ENCODE peak calls at places on chromosome 4, in nine cellular contexts. One of them, this sample, is unnamed.

GRCh38 chr4:77232653-77233052 is 75.6 kb downstream of the CCNG2 start:
- DNase-seq in heart right ventricle: no peak
- DNase-seq in mesenchymal stem cell: peak; percentile 9
- DNase-seq in ovary: no peak
- DNase-seq in neuronal stem cell: no peak
- DNase-seq in CD8-positive, alpha-beta T cell: no peak
- DNase-seq in mammary epithelial cell: peak; percentile 72
- DNase-seq in esophagus squamous epithelium: no peak
- DNase-seq in OCI-LY7: no peak
- DNase-seq in this sample: peak; percentile 48

GRCh38 chr4:25862411-25863346 is at the start of gene SEL1L3:
- DNase-seq in heart right ventricle: peak; percentile 48
- DNase-seq in CD8-positive, alpha-beta T cell: peak; percentile 49
- DNase-seq in neuronal stem cell: peak; percentile 38
- DNase-seq in mammary epithelial cell: no peak
- DNase-seq in esophagus squamous epithelium: no peak
- DNase-seq in ovary: peak; percentile 20
- DNase-seq in OCI-LY7: peak; percentile 67
- DNase-seq in mesenchymal stem cell: no peak
- DNase-seq in this sample: peak; percentile 54

GRCh38 chr4:155568641-155569040 is 98.0 kb upstream of the GUCY1A1 start:
- DNase-seq in mammary epithelial cell: no peak
- DNase-seq in mesenchymal stem cell: no peak
- DNase-seq in OCI-LY7: no peak
- DNase-seq in neuronal stem cell: peak; percentile 15
- DNase-seq in ovary: no peak
- DNase-seq in esophagus squamous epithelium: no peak
- DNase-seq in CD8-positive, alpha-beta T cell: no peak
- DNase-seq in heart right ventricle: no peak
- DNase-seq in this sample: no peak

GRCh38 chr4:2848449-2848848 is 4.8 kb downstream of the ADD1 start:
- DNase-seq in OCI-LY7: no peak
- DNase-seq in heart right ventricle: no peak
- DNase-seq in CD8-positive, alpha-beta T cell: no peak
- DNase-seq in mesenchymal stem cell: no peak
- DNase-seq in ovary: no peak
- DNase-seq in mammary epithelial cell: peak; percentile 16
- DNase-seq in esophagus squamous epithelium: no peak
- DNase-seq in neuronal stem cell: no peak
- DNase-seq in this sample: no peak

GRCh38 chr4:2368779-2369437 is 49.5 kb downstream of the ZFYVE28 start:
- DNase-seq in mammary epithelial cell: no peak
- DNase-seq in heart right ventricle: no peak
- DNase-seq in mesenchymal stem cell: no peak
- DNase-seq in neuronal stem cell: no peak
- DNase-seq in esophagus squamous epithelium: no peak
- DNase-seq in CD8-positive, alpha-beta T cell: no peak
- DNase-seq in ovary: no peak
- DNase-seq in OCI-LY7: no peak
- DNase-seq in this sample: no peak

GRCh38 chr4:134935320-134935719 is 733.7 kb upstream of the PABPC4L start:
- DNase-seq in mesenchymal stem cell: peak; percentile 32
- DNase-seq in esophagus squamous epithelium: no peak
- DNase-seq in mammary epithelial cell: no peak
- DNase-seq in heart right ventricle: no peak
- DNase-seq in OCI-LY7: peak; percentile 0
- DNase-seq in neuronal stem cell: peak; percentile 5
- DNase-seq in ovary: no peak
- DNase-seq in CD8-positive, alpha-beta T cell: no peak
- DNase-seq in this sample: peak; percentile 15

GRCh38 chr4:130393246-130394041 is 1297.5 kb downstream of the C4orf33 start:
- DNase-seq in OCI-LY7: no peak
- DNase-seq in mammary epithelial cell: no peak
- DNase-seq in neuronal stem cell: no peak
- DNase-seq in CD8-positive, alpha-beta T cell: no peak
- DNase-seq in ovary: no peak
- DNase-seq in esophagus squamous epithelium: no peak
- DNase-seq in mesenchymal stem cell: peak; percentile 1
- DNase-seq in heart right ventricle: no peak
- DNase-seq in this sample: peak; percentile 2

GRCh38 chr4:101471201-101471600 is 123.9 kb upstream of the PPP3CA start:
- DNase-seq in OCI-LY7: no peak
- DNase-seq in esophagus squamous epithelium: no peak
- DNase-seq in heart right ventricle: no peak
- DNase-seq in CD8-positive, alpha-beta T cell: no peak
- DNase-seq in neuronal stem cell: no peak
- DNase-seq in mesenchymal stem cell: no peak
- DNase-seq in mammary epithelial cell: no peak
- DNase-seq in ovary: no peak
- DNase-seq in this sample: peak; percentile 5

GRCh38 chr4:52853351-52853750 is 8.8 kb upstream of the RASL11B start:
- DNase-seq in heart right ventricle: no peak
- DNase-seq in CD8-positive, alpha-beta T cell: no peak
- DNase-seq in mammary epithelial cell: peak; percentile 19
- DNase-seq in OCI-LY7: no peak
- DNase-seq in esophagus squamous epithelium: no peak
- DNase-seq in mesenchymal stem cell: peak; percentile 77
- DNase-seq in neuronal stem cell: no peak
- DNase-seq in ovary: no peak
- DNase-seq in this sample: peak; percentile 70

GRCh38 chr4:140103676-140104075 is 50.3 kb downstream of the MAML3 start:
- DNase-seq in heart right ventricle: no peak
- DNase-seq in esophagus squamous epithelium: no peak
- DNase-seq in mesenchymal stem cell: peak; percentile 22
- DNase-seq in OCI-LY7: peak; percentile 18
- DNase-seq in neuronal stem cell: no peak
- DNase-seq in mammary epithelial cell: peak; percentile 86
- DNase-seq in ovary: no peak
- DNase-seq in CD8-positive, alpha-beta T cell: peak; percentile 47
- DNase-seq in this sample: peak; percentile 77
- H3K4me1 ChIP-seq in heart right ventricle: peaks cover 21% of the 10 kb centered on the region
- H3K4me1 ChIP-seq in esophagus squamous epithelium: peaks cover 2% of the 10 kb centered on the region
- H3K4me1 ChIP-seq in mesenchymal stem cell: peaks cover 5% of the 10 kb centered on the region
- H3K4me1 ChIP-seq in OCI-LY7: peaks cover 15% of the 10 kb centered on the region
- H3K4me1 ChIP-seq in neuronal stem cell: peaks cover 2% of the 10 kb centered on the region
- H3K4me1 ChIP-seq in mammary epithelial cell: peaks cover 33% of the 10 kb centered on the region
- H3K4me1 ChIP-seq in ovary: peaks cover 2% of the 10 kb centered on the region
- H3K4me1 ChIP-seq in CD8-positive, alpha-beta T cell: peaks cover 17% of the 10 kb centered on the region
- H3K4me1 ChIP-seq in this sample: peaks cover 31% of the 10 kb centered on the region

DNA sequence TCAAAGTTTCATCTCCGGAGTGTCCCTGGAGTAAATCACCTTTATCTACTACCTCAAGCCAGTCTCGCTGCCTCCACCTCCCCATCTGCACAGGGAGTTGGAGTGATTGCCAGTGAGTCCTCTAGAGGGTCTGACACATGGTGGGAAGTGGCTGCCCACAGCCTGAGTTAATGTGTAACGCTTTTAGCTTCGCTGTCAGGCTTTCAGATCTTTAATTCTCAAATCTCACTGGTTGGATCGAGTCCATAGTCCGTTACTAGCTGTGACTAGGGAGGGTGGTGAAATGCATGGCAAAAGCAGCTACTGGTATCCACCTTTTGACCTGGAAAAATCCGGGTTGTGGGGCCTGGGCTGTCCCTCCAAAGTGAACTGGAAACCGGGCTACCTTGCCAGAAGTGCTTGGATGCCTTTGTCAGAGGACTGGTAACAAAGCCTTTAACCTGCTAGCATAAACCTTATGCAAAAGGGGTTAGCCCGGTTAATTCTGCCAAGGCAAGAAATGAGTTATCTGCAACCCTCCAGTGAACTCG is 5.0 kb upstream of the WDR1 start:
- DNase-seq in ovary: no peak
- DNase-seq in CD8-positive, alpha-beta T cell: no peak
- DNase-seq in mammary epithelial cell: no peak
- DNase-seq in heart right ventricle: no peak
- DNase-seq in esophagus squamous epithelium: no peak
- DNase-seq in neuronal stem cell: no peak
- DNase-seq in mesenchymal stem cell: no peak
- DNase-seq in OCI-LY7: no peak
- DNase-seq in this sample: no peak
- H3K4me1 ChIP-seq in ovary: peaks cover 10% of the 10 kb centered on the region
- H3K4me1 ChIP-seq in CD8-positive, alpha-beta T cell: peaks cover 54% of the 10 kb centered on the region
- H3K4me1 ChIP-seq in mammary epithelial cell: peaks cover 10% of the 10 kb centered on the region
- H3K4me1 ChIP-seq in heart right ventricle: peaks cover 28% of the 10 kb centered on the region
- H3K4me1 ChIP-seq in esophagus squamous epithelium: peaks cover 10% of the 10 kb centered on the region
- H3K4me1 ChIP-seq in neuronal stem cell: peaks cover 15% of the 10 kb centered on the region
- H3K4me1 ChIP-seq in mesenchymal stem cell: peaks cover 30% of the 10 kb centered on the region
- H3K4me1 ChIP-seq in OCI-LY7: peaks cover 21% of the 10 kb centered on the region
- H3K4me1 ChIP-seq in this sample: peaks cover 10% of the 10 kb centered on the region

GRCh38 chr4:184420881-184421416 is 53.4 kb downstream of the IRF2 start:
- DNase-seq in neuronal stem cell: no peak
- DNase-seq in esophagus squamous epithelium: no peak
- DNase-seq in CD8-positive, alpha-beta T cell: no peak
- DNase-seq in mammary epithelial cell: no peak
- DNase-seq in ovary: no peak
- DNase-seq in mesenchymal stem cell: no peak
- DNase-seq in OCI-LY7: peak; percentile 36
- DNase-seq in heart right ventricle: no peak
- DNase-seq in this sample: no peak
- H3K4me1 ChIP-seq in neuronal stem cell: no peaks in the 10 kb centered on the region
- H3K4me1 ChIP-seq in esophagus squamous epithelium: peaks cover 41% of the 10 kb centered on the region
- H3K4me1 ChIP-seq in CD8-positive, alpha-beta T cell: peaks cover 33% of the 10 kb centered on the region
- H3K4me1 ChIP-seq in mammary epithelial cell: peaks cover 35% of the 10 kb centered on the region
- H3K4me1 ChIP-seq in ovary: peaks cover 19% of the 10 kb centered on the region
- H3K4me1 ChIP-seq in mesenchymal stem cell: peaks cover 6% of the 10 kb centered on the region
- H3K4me1 ChIP-seq in OCI-LY7: peaks cover 41% of the 10 kb centered on the region
- H3K4me1 ChIP-seq in heart right ventricle: peaks cover 70% of the 10 kb centered on the region
- H3K4me1 ChIP-seq in this sample: peaks cover 21% of the 10 kb centered on the region

DNA sequence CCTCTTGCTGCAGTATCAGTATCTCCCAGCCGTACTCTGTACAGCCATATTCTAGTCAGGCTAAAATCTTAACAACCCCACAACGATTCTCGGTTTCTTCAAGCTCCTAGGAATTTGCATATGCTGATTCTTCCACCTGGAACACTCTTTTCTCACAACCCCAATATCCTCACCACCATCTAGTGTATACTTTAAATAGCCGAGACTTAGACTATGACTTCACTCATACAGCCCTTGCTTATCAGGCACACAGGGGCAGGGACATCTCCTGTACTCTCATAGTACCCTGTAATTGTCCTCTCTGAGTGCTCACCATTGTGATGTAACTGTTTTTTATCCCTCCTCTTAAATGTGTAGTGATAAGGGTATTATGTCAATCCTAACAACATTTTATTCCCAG is 2126.4 kb upstream of the TENM3 start:
- DNase-seq in OCI-LY7: no peak
- DNase-seq in CD8-positive, alpha-beta T cell: no peak
- DNase-seq in esophagus squamous epithelium: no peak
- DNase-seq in mesenchymal stem cell: no peak
- DNase-seq in mammary epithelial cell: no peak
- DNase-seq in neuronal stem cell: no peak
- DNase-seq in heart right ventricle: no peak
- DNase-seq in ovary: no peak
- DNase-seq in this sample: no peak
- H3K4me1 ChIP-seq in OCI-LY7: no peaks in the 10 kb centered on the region
- H3K4me1 ChIP-seq in CD8-positive, alpha-beta T cell: no peaks in the 10 kb centered on the region
- H3K4me1 ChIP-seq in esophagus squamous epithelium: no peaks in the 10 kb centered on the region
- H3K4me1 ChIP-seq in mesenchymal stem cell: no peaks in the 10 kb centered on the region
- H3K4me1 ChIP-seq in mammary epithelial cell: no peaks in the 10 kb centered on the region
- H3K4me1 ChIP-seq in neuronal stem cell: no peaks in the 10 kb centered on the region
- H3K4me1 ChIP-seq in heart right ventricle: no peaks in the 10 kb centered on the region
- H3K4me1 ChIP-seq in ovary: no peaks in the 10 kb centered on the region
- H3K4me1 ChIP-seq in this sample: no peaks in the 10 kb centered on the region

DNA sequence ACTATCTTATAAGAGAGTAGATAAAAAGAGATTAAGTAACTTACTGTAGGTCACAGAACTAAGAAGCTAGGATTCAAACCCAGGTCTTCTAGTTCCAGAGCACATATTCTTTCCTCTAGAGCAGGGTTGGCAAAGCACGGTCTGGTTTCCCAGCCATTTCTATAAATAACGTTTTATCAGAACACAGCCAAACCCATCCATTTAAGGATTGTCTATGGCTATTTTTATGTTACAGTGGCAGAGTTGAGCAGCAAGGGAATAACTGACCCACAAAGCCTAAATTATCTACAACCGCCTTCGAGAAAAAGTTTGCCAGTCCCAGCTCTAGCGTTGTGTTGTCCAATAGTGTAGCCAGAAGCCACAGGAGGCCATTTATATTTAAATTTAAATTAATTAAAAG is 7.5 kb downstream of the TMEM144 start:
- DNase-seq in mesenchymal stem cell: no peak
- DNase-seq in heart right ventricle: no peak
- DNase-seq in OCI-LY7: no peak
- DNase-seq in CD8-positive, alpha-beta T cell: no peak
- DNase-seq in esophagus squamous epithelium: no peak
- DNase-seq in ovary: no peak
- DNase-seq in neuronal stem cell: no peak
- DNase-seq in mammary epithelial cell: no peak
- DNase-seq in this sample: no peak
- H3K4me1 ChIP-seq in mesenchymal stem cell: no peaks in the 10 kb centered on the region
- H3K4me1 ChIP-seq in heart right ventricle: peaks cover 27% of the 10 kb centered on the region
- H3K4me1 ChIP-seq in OCI-LY7: no peaks in the 10 kb centered on the region
- H3K4me1 ChIP-seq in CD8-positive, alpha-beta T cell: no peaks in the 10 kb centered on the region
- H3K4me1 ChIP-seq in esophagus squamous epithelium: no peaks in the 10 kb centered on the region
- H3K4me1 ChIP-seq in ovary: no peaks in the 10 kb centered on the region
- H3K4me1 ChIP-seq in neuronal stem cell: peaks cover 3% of the 10 kb centered on the region
- H3K4me1 ChIP-seq in mammary epithelial cell: no peaks in the 10 kb centered on the region
- H3K4me1 ChIP-seq in this sample: no peaks in the 10 kb centered on the region

DNA sequence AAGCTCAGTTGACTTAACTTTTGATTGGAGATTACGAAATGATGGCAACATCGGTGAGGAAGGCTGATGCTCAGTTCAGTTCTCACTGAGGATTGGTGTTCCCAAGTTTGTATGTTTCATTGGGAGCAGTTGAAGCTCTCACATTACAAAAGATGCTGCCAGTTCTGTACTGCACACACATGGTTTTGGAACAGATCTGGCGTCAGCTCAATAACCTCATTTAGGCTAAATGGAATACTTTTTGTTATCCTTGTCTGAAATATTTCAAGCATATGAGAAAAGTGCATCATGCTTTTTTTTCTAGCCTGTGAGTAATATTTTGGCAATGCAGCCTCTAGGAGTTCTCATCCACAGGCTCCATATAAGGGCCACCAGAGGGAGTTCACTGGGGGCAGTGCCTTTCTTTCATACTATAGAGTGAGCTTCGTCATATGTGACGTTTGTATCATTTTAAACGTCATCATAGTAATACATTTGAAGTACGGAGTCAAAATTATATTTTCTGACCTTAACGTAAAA is 4.1 kb downstream of the ENPEP start:
- DNase-seq in heart right ventricle: no peak
- DNase-seq in ovary: no peak
- DNase-seq in OCI-LY7: no peak
- DNase-seq in esophagus squamous epithelium: no peak
- DNase-seq in mammary epithelial cell: peak; percentile 4
- DNase-seq in neuronal stem cell: no peak
- DNase-seq in CD8-positive, alpha-beta T cell: no peak
- DNase-seq in mesenchymal stem cell: peak; percentile 72
- DNase-seq in this sample: peak; percentile 94
- H3K4me1 ChIP-seq in heart right ventricle: peaks cover 16% of the 10 kb centered on the region
- H3K4me1 ChIP-seq in ovary: peaks cover 3% of the 10 kb centered on the region
- H3K4me1 ChIP-seq in OCI-LY7: no peaks in the 10 kb centered on the region
- H3K4me1 ChIP-seq in esophagus squamous epithelium: no peaks in the 10 kb centered on the region
- H3K4me1 ChIP-seq in mammary epithelial cell: no peaks in the 10 kb centered on the region
- H3K4me1 ChIP-seq in neuronal stem cell: no peaks in the 10 kb centered on the region
- H3K4me1 ChIP-seq in CD8-positive, alpha-beta T cell: no peaks in the 10 kb centered on the region
- H3K4me1 ChIP-seq in mesenchymal stem cell: peaks cover 10% of the 10 kb centered on the region
- H3K4me1 ChIP-seq in this sample: peaks cover 33% of the 10 kb centered on the region

This sample was measured in GM23248.